ENCODE peak calls at places on chromosomes 2 and 18, in seven cellular contexts. N is progenitor cell of endocrine pancreas, X is OCI-LY7, P is glutamatergic neuron, H is choroid plexus epithelial cell, I is HepG2, Q is AG09309. D is an unnamed sample.
A peak's percentile ranks its signal among the peaks of the same experiment; 100 is the strongest.

GRCh38 chr2:430280-431040 is 142.6 kb upstream of the ALKAL2 start:
- DNase-seq in N (no peak), P (no peak), Q (no peak), I (no peak), H (no peak), X (no peak), D (no peak)

GRCh38 chr2:10375570-10376266 is 72.4 kb downstream of the ODC1 start:
- DNase-seq in N (no peak), X (peak; percentile 76), H (no peak), P (no peak), Q (no peak), I (no peak), D (no peak)

GRCh38 chr2:61645911-61646310 is 107.8 kb upstream of the XPO1 start:
- DNase-seq in Q (peak; percentile 67), X (no peak), P (no peak), H (peak; percentile 88), N (no peak), I (no peak), D (peak; percentile 34)

GRCh38 chr18:577606-578005 is 2.6 kb upstream of the CETN1 start:
- DNase-seq in X (no peak), P (no peak), H (peak; percentile 5), I (peak; percentile 40), N (no peak), Q (no peak), D (no peak)

GRCh38 chr2:190927257-190927656 is 46.6 kb downstream of the GLS start:
- DNase-seq in H (peak; percentile 56), N (no peak), X (no peak), Q (no peak), I (no peak), P (no peak), D (peak; percentile 32)

GRCh38 chr18:69872661-69873060 is 75.0 kb downstream of the CD226 start:
- DNase-seq in X (no peak), Q (no peak), H (no peak), P (no peak), I (no peak), N (no peak), D (no peak)

GRCh38 chr2:81324046-81324445 is 1019.5 kb upstream of the LRRTM1 start:
- DNase-seq in X (peak; percentile 1), P (no peak), I (peak; percentile 16), N (no peak), Q (no peak), H (peak; percentile 7), D (peak; percentile 5)

GRCh38 chr2:176843208-176843607 is 369.4 kb upstream of the HNRNPA3 start:
- DNase-seq in P (no peak), X (no peak), N (no peak), I (no peak), H (no peak), Q (no peak), D (no peak)

GRCh38 chr18:13437801-13438506 is 219.4 kb downstream of the LDLRAD4 start:
- DNase-seq in Q (no peak), H (no peak), N (no peak), P (no peak), X (peak; percentile 80), I (no peak), D (no peak)

GRCh38 chr2:136207030-136207623 is 89.2 kb upstream of the CXCR4 start:
- DNase-seq in I (no peak), X (peak; percentile 96), H (no peak), P (no peak), Q (no peak), N (no peak), D (no peak)

GRCh38 chr18:73879328-73879727 is 268.3 kb downstream of the FBXO15 start:
- DNase-seq in X (no peak), N (no peak), I (no peak), H (no peak), Q (no peak), P (no peak), D (no peak)

DNA sequence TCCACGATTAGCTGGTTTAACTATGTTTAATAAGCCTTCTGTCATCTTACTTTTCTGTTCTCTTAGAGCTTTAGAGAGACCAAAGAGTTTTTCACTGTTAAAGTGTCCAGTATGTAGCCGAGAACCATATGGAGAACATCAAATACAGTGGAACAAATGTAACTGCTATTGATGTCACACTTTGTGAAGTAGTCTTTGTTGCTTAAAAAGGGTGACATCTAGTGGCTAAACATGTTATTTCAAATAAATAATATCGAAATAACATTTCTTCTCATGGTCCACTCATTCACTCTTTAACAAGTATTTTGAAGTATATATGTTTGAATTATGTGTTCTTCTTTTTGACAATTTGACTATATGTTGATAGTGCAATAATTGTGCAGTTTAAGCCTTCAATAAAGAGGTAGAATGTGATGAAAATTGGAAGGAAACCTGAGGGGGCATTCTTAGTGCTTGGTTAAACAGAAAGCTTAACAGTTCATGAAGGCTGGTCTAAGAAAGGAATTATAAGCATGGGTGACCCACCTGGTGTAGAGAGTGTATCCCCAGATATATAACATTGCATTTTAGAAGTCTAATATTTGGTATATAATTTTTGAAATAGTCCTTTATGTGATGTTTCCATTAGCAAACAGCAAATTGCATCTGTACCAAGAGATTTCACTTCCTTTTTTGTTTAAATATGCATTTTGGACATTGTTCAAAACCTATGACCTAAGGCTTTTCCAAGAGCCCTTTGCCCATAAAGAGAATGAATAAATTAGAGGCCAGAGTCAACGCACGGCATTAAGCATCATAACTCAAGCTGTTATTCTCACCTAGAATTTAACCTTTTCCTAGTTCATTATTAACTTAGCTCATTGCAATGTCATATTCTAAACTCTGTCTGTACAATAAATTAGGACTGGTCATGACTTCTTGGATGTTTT is 112.1 kb downstream of the KYNU start:
- DNase-seq in H (peak; percentile 78), X (peak; percentile 43), P (no peak), N (no peak), Q (no peak), I (peak; percentile 44), D (no peak)
- TF ChIP-seq CTCF in H (peak; percentile 51), X (peak; percentile 86), P (peak; percentile 69), N (peak; percentile 73), Q (peak; percentile 34), I (peak; percentile 70), D (peak; percentile 31)

DNA sequence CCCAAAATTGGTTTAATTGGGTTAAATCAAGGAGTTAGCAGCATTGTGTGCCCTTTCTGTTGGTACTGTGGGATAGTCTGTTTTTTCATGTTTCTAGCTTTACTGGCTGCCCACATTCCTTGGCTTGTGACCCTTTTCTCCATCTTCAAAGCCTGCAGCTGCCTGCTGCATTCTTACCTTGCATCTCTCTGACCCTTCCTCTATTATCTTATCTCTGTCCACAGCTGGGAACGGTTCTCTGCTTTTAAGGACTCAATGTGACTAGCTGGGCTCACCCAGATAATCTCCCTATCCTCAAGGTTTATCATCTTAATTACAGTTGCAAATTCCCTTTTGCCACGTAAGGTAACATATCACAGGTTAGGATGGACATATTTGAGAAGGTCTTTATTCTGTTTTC is 199.7 kb downstream of the KCNS3 start:
- DNase-seq in I (no peak), Q (no peak), P (no peak), X (no peak), H (peak; percentile 8), N (no peak), D (no peak)
- TF ChIP-seq CTCF in I (no peak), Q (no peak), P (no peak), X (no peak), H (no peak), N (no peak), D (no peak)

GRCh38 chr2:232396683-232397082 is 10.0 kb upstream of the ALPG start:
- DNase-seq in Q (no peak), P (no peak), H (no peak), X (no peak), N (no peak), I (no peak), D (no peak)

GRCh38 chr2:232405943-232406510 is 617 bp upstream of the ALPG start:
- DNase-seq in I (no peak), N (no peak), Q (no peak), X (no peak), H (no peak), P (no peak), D (no peak)

GRCh38 chr2:232398293-232399034 is 8.2 kb upstream of the ALPG start:
- DNase-seq in P (no peak), N (no peak), Q (no peak), X (no peak), I (no peak), H (no peak), D (no peak)

GRCh38 chr2:232402518-232402917 is 4.1 kb upstream of the ALPG start:
- DNase-seq in P (no peak), N (no peak), Q (no peak), X (no peak), H (no peak), I (no peak), D (no peak)

DNA sequence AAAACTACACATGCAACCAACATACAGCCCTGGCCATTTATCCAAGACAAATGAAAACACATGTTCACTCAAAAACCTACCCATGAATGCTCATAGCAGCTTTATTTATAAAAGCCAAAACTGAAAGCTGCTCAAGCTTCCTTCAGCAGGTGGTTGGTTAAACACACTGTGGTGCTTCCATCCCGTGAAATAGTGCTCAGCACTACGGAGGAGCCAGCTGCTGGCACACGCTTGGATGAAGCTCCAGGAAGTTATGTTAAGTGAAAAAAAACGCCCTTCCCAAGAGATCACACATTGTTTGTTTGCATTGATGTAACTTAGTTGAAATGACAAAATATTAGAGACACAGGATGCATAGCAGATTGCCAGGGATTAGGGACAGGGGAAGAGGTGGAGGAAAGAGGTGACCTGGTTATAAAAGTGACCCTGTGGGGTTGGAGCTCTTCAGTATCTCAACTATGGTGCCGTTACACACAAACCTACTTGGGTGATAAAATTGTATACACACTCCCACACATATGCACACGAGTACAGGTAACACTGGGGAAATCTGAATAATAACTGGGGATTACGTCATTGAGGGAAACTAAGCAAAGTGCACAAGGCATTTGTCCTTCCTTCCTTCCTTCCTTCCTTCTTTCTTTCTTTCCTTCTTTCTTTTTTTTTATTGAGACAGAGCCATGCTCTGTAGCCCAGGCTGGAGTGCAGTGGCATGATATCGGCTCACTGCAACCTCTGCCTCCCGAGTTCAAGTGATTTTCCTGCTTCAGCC is 6.2 kb upstream of the ALPG start:
- DNase-seq in Q (no peak), H (no peak), P (no peak), N (no peak), I (no peak), X (peak; percentile 13), D (no peak)
- TF ChIP-seq CTCF in Q (no peak), H (no peak), P (no peak), N (no peak), I (no peak), X (no peak), D (no peak)

GRCh38 chr2:204730588-204730987 is 185.3 kb downstream of the PARD3B start:
- DNase-seq in Q (no peak), P (no peak), N (no peak), I (no peak), X (no peak), H (no peak), D (no peak)

GRCh38 chr2:204727368-204727767 is 182.1 kb downstream of the PARD3B start:
- DNase-seq in X (no peak), N (no peak), Q (no peak), H (no peak), P (no peak), I (no peak), D (no peak)

GRCh38 chr2:204737296-204737695 is 192.0 kb downstream of the PARD3B start:
- DNase-seq in N (no peak), Q (no peak), H (no peak), I (no peak), P (no peak), X (no peak), D (no peak)

GRCh38 chr2:204726831-204727230 is 181.6 kb downstream of the PARD3B start:
- DNase-seq in H (no peak), I (no peak), P (no peak), Q (no peak), N (no peak), X (no peak), D (no peak)

GRCh38 chr2:204731996-204732395 is 186.7 kb downstream of the PARD3B start:
- DNase-seq in N (no peak), I (no peak), H (peak; percentile 50), Q (no peak), P (no peak), X (no peak), D (no peak)
- TF ChIP-seq CTCF in N (no peak), I (no peak), H (no peak), Q (no peak), P (no peak), X (no peak), D (no peak)